ENCODE peak calls at places on chromosomes 16 and 17, in six cellular contexts. O is colonic mucosa, D is cardiac muscle cell, H is BJ, I is neural progenitor cell, G is choroid plexus epithelial cell. T is an unnamed sample.

GRCh38 chr17:81338301-81339179 is 43.4 kb upstream of the SLC38A10 start:
- DNase-seq in D (no peak), G (no peak), H (no peak), O (no peak), I (no peak), T (peak)

GRCh38 chr16:14325921-14326401 is 254.8 kb downstream of the MRTFB start:
- DNase-seq in I (peak), G (peak), O (no peak), D (peak), H (no peak), T (peak)

GRCh38 chr17:71188811-71189492 is 931.9 kb upstream of the SOX9 start:
- DNase-seq in D (no peak), O (no peak), H (peak), I (no peak), G (peak), T (peak)

GRCh38 chr17:44792276-44792675 is 33.5 kb downstream of the ADAM11 start:
- DNase-seq in O (no peak), H (no peak), G (peak), D (no peak), I (no peak), T (peak)

GRCh38 chr17:30570596-30571265 is 93.5 kb downstream of the GOSR1 start:
- DNase-seq in I (peak), H (no peak), D (no peak), G (no peak), O (no peak), T (no peak)

GRCh38 chr17:20120835-20121234 is 111.7 kb downstream of the SPECC1 start:
- DNase-seq in H (no peak), G (no peak), D (no peak), O (no peak), I (no peak), T (no peak)

GRCh38 chr16:72560617-72561016 is 388.7 kb upstream of the PMFBP1 start:
- DNase-seq in G (peak), H (no peak), I (no peak), D (peak), O (no peak), T (peak)

GRCh38 chr17:40607641-40608040 is 40.0 kb downstream of the SMARCE1 start:
- DNase-seq in G (no peak), O (no peak), D (no peak), I (no peak), H (no peak), T (no peak)

GRCh38 chr17:74776990-74777389 is 845 bp upstream of the NAT9 start:
- DNase-seq in H (no peak), O (no peak), G (no peak), D (no peak), I (no peak), T (no peak)

GRCh38 chr17:12680407-12680897 is 14.8 kb downstream of the MYOCD start:
- DNase-seq in H (no peak), O (no peak), I (peak), D (no peak), G (no peak), T (no peak)

GRCh38 chr16:19601083-19601976 is 45.8 kb downstream of the VPS35L start:
- DNase-seq in D (peak), H (no peak), O (peak), G (peak), I (peak), T (peak)

GRCh38 chr17:80166446-80166845 is 3.4 kb upstream of the CARD14 start:
- DNase-seq in H (no peak), O (no peak), D (no peak), G (no peak), I (no peak), T (no peak)

GRCh38 chr17:79205688-79206205 is 131.1 kb downstream of the ENGASE start:
- DNase-seq in D (no peak), O (no peak), I (no peak), G (no peak), H (no peak), T (no peak)

GRCh38 chr17:7015587-7016020 is 3.2 kb downstream of the RNASEK start:
- DNase-seq in O (no peak), H (no peak), D (no peak), G (no peak), I (no peak), T (no peak)

DNA sequence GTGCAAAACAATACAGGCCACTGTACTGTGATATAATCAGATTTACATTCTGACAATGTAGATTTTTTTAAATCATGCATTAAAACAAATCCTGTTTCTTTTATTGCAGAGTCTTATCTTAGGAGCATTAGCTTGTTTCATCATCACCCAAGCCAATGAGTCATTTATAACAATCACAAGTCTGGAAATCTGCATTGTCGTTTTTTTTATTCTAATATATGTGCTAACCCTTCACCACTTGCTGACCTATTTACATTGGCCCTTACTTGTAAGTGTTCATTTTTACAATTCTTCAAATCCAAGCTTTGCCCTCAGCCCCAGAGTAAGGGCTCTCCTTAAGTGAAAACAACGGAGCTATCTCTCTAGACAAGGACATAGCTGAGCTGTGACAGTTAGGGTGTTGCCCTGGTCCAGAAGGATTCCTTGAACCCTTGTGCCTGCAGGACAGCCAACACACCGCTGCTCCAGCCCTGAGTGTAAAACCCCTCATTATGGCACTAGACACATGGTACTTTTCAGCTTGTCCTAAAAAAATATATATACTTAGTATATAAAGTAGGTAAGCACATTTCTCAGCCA is 3.7 kb downstream of the CMTM1 start:
- DNase-seq in H (no peak), O (no peak), D (no peak), G (peak), I (no peak), T (peak)
- H3K4me3 ChIP-seq in H (no peak), O (no peak), D (no peak), G (no peak), I (no peak), T (no peak)

DNA sequence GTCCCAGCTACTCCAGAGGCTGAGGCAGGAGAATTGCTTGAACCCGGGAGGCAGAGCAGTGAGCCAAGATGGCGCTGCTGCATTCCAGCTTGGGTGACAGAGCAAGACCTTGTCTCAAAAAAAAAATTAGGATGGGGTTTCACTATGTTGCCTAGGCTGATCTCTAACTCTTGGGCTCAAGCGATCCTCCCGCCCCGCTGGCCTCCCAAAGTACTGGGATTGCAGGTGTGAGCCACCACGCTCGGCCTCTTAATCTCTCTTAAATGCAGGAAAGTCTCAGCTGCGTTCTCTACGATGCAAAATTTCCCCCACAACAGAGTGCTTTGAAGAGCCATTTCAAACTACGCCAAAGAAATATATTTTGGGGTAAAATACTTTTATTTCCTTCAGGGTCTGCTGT is 5.9 kb upstream of the WDR59 start:
- DNase-seq in O (no peak), D (no peak), G (no peak), I (no peak), H (no peak), T (no peak)
- TF ChIP-seq CTCF in O (no peak), D (no peak), G (no peak), I (no peak), H (no peak), T (no peak)

GRCh38 chr16:11583889-11584565 is 2.7 kb downstream of the LITAF start:
- DNase-seq in I (no peak), H (no peak), G (no peak), D (no peak), O (peak), T (no peak)
- H3K4me3 ChIP-seq in I (no peak), H (no peak), G (peak), D (no peak), O (peak), T (no peak)

GRCh38 chr16:68367034-68367433 is 56.2 kb downstream of the PRMT7 start:
- DNase-seq in I (peak), H (no peak), D (peak), O (peak), G (peak), T (peak)
- TF ChIP-seq CTCF in I (peak), H (peak), D (peak), O (peak), G (peak), T (peak)

T was measured in fibroblast of mammary gland.